ENCODE peak calls at places on chromosomes 5 and 9, in nine cellular contexts. One of them, this sample, is unnamed.

GRCh38 chr5:125059255-125060050 is 313.0 kb upstream of the ZNF608 start:
- DNase-seq in activated T-cell treated with anti-CD3 and anti-CD28 coated beads for 48 hours: no peak
- DNase-seq in type B pancreatic cell: no peak
- DNase-seq in activated CD8-positive, alpha-beta memory T cell treated with anti-CD3 and anti-CD28 coated beads, Interleukin-2, amount 50 U/mL, for 48 hours: no peak
- DNase-seq in stimulated activated CD4-positive, alpha-beta T cell treated with anti-CD3 and anti-CD28 coated beads, Interleukin-2, amount 100 ng/mL, for 48 hours: no peak
- DNase-seq in RWPE1: no peak
- DNase-seq in astrocyte of the spinal cord: peak; percentile 86
- DNase-seq in NCI-H748 treated with DMSO at 0.1 percent for 48 hours: peak; percentile 71
- DNase-seq in fibroblast of the conjunctiva: no peak
- DNase-seq in this sample: no peak

GRCh38 chr5:149128023-149128875 is 13.0 kb upstream of the ABLIM3 start:
- DNase-seq in activated T-cell treated with anti-CD3 and anti-CD28 coated beads for 48 hours: no peak
- DNase-seq in type B pancreatic cell: no peak
- DNase-seq in activated CD8-positive, alpha-beta memory T cell treated with anti-CD3 and anti-CD28 coated beads, Interleukin-2, amount 50 U/mL, for 48 hours: no peak
- DNase-seq in stimulated activated CD4-positive, alpha-beta T cell treated with anti-CD3 and anti-CD28 coated beads, Interleukin-2, amount 100 ng/mL, for 48 hours: no peak
- DNase-seq in RWPE1: peak; percentile 67
- DNase-seq in astrocyte of the spinal cord: no peak
- DNase-seq in NCI-H748 treated with DMSO at 0.1 percent for 48 hours: no peak
- DNase-seq in fibroblast of the conjunctiva: no peak
- DNase-seq in this sample: no peak

GRCh38 chr9:123401879-123402513 is 46.0 kb downstream of the CRB2 start:
- DNase-seq in activated T-cell treated with anti-CD3 and anti-CD28 coated beads for 48 hours: peak; percentile 6
- DNase-seq in type B pancreatic cell: no peak
- DNase-seq in activated CD8-positive, alpha-beta memory T cell treated with anti-CD3 and anti-CD28 coated beads, Interleukin-2, amount 50 U/mL, for 48 hours: no peak
- DNase-seq in stimulated activated CD4-positive, alpha-beta T cell treated with anti-CD3 and anti-CD28 coated beads, Interleukin-2, amount 100 ng/mL, for 48 hours: no peak
- DNase-seq in RWPE1: peak; percentile 88
- DNase-seq in astrocyte of the spinal cord: peak; percentile 54
- DNase-seq in NCI-H748 treated with DMSO at 0.1 percent for 48 hours: no peak
- DNase-seq in fibroblast of the conjunctiva: peak; percentile 34
- DNase-seq in this sample: no peak

GRCh38 chr9:87148391-87149237 is 201.3 kb upstream of the GAS1 start:
- DNase-seq in activated T-cell treated with anti-CD3 and anti-CD28 coated beads for 48 hours: no peak
- DNase-seq in type B pancreatic cell: peak; percentile 75
- DNase-seq in activated CD8-positive, alpha-beta memory T cell treated with anti-CD3 and anti-CD28 coated beads, Interleukin-2, amount 50 U/mL, for 48 hours: no peak
- DNase-seq in stimulated activated CD4-positive, alpha-beta T cell treated with anti-CD3 and anti-CD28 coated beads, Interleukin-2, amount 100 ng/mL, for 48 hours: no peak
- DNase-seq in RWPE1: peak; percentile 59
- DNase-seq in astrocyte of the spinal cord: peak; percentile 76
- DNase-seq in NCI-H748 treated with DMSO at 0.1 percent for 48 hours: peak; percentile 33
- DNase-seq in fibroblast of the conjunctiva: peak; percentile 49
- DNase-seq in this sample: no peak

GRCh38 chr9:104104407-104104806 is 10.3 kb downstream of the SMC2 start:
- DNase-seq in activated T-cell treated with anti-CD3 and anti-CD28 coated beads for 48 hours: no peak
- DNase-seq in type B pancreatic cell: no peak
- DNase-seq in activated CD8-positive, alpha-beta memory T cell treated with anti-CD3 and anti-CD28 coated beads, Interleukin-2, amount 50 U/mL, for 48 hours: no peak
- DNase-seq in stimulated activated CD4-positive, alpha-beta T cell treated with anti-CD3 and anti-CD28 coated beads, Interleukin-2, amount 100 ng/mL, for 48 hours: no peak
- DNase-seq in RWPE1: no peak
- DNase-seq in astrocyte of the spinal cord: no peak
- DNase-seq in NCI-H748 treated with DMSO at 0.1 percent for 48 hours: no peak
- DNase-seq in fibroblast of the conjunctiva: no peak
- DNase-seq in this sample: no peak

GRCh38 chr5:43973318-43973717 is 370.3 kb downstream of the NNT start:
- DNase-seq in activated T-cell treated with anti-CD3 and anti-CD28 coated beads for 48 hours: no peak
- DNase-seq in type B pancreatic cell: no peak
- DNase-seq in activated CD8-positive, alpha-beta memory T cell treated with anti-CD3 and anti-CD28 coated beads, Interleukin-2, amount 50 U/mL, for 48 hours: no peak
- DNase-seq in stimulated activated CD4-positive, alpha-beta T cell treated with anti-CD3 and anti-CD28 coated beads, Interleukin-2, amount 100 ng/mL, for 48 hours: no peak
- DNase-seq in RWPE1: no peak
- DNase-seq in astrocyte of the spinal cord: no peak
- DNase-seq in NCI-H748 treated with DMSO at 0.1 percent for 48 hours: no peak
- DNase-seq in fibroblast of the conjunctiva: peak; percentile 23
- DNase-seq in this sample: no peak

GRCh38 chr5:42949348-42950090 is 90.6 kb downstream of the ANXA2R start:
- DNase-seq in activated T-cell treated with anti-CD3 and anti-CD28 coated beads for 48 hours: peak; percentile 36
- DNase-seq in type B pancreatic cell: no peak
- DNase-seq in activated CD8-positive, alpha-beta memory T cell treated with anti-CD3 and anti-CD28 coated beads, Interleukin-2, amount 50 U/mL, for 48 hours: peak; percentile 76
- DNase-seq in stimulated activated CD4-positive, alpha-beta T cell treated with anti-CD3 and anti-CD28 coated beads, Interleukin-2, amount 100 ng/mL, for 48 hours: peak; percentile 38
- DNase-seq in RWPE1: no peak
- DNase-seq in astrocyte of the spinal cord: peak; percentile 81
- DNase-seq in NCI-H748 treated with DMSO at 0.1 percent for 48 hours: no peak
- DNase-seq in fibroblast of the conjunctiva: peak; percentile 71
- DNase-seq in this sample: no peak

GRCh38 chr5:119359737-119360413 is 4.1 kb downstream of the TNFAIP8 start:
- DNase-seq in activated T-cell treated with anti-CD3 and anti-CD28 coated beads for 48 hours: no peak
- DNase-seq in type B pancreatic cell: no peak
- DNase-seq in activated CD8-positive, alpha-beta memory T cell treated with anti-CD3 and anti-CD28 coated beads, Interleukin-2, amount 50 U/mL, for 48 hours: no peak
- DNase-seq in stimulated activated CD4-positive, alpha-beta T cell treated with anti-CD3 and anti-CD28 coated beads, Interleukin-2, amount 100 ng/mL, for 48 hours: no peak
- DNase-seq in RWPE1: no peak
- DNase-seq in astrocyte of the spinal cord: no peak
- DNase-seq in NCI-H748 treated with DMSO at 0.1 percent for 48 hours: no peak
- DNase-seq in fibroblast of the conjunctiva: no peak
- DNase-seq in this sample: no peak

GRCh38 chr9:127418037-127418471 is 6.1 kb upstream of the ZNF79 start:
- DNase-seq in activated T-cell treated with anti-CD3 and anti-CD28 coated beads for 48 hours: peak; percentile 35
- DNase-seq in type B pancreatic cell: no peak
- DNase-seq in activated CD8-positive, alpha-beta memory T cell treated with anti-CD3 and anti-CD28 coated beads, Interleukin-2, amount 50 U/mL, for 48 hours: no peak
- DNase-seq in stimulated activated CD4-positive, alpha-beta T cell treated with anti-CD3 and anti-CD28 coated beads, Interleukin-2, amount 100 ng/mL, for 48 hours: peak; percentile 25
- DNase-seq in RWPE1: no peak
- DNase-seq in astrocyte of the spinal cord: no peak
- DNase-seq in NCI-H748 treated with DMSO at 0.1 percent for 48 hours: no peak
- DNase-seq in fibroblast of the conjunctiva: no peak
- DNase-seq in this sample: no peak

GRCh38 chr5:181160-181559 is 10.1 kb upstream of the LRRC14B start:
- DNase-seq in activated T-cell treated with anti-CD3 and anti-CD28 coated beads for 48 hours: no peak
- DNase-seq in type B pancreatic cell: no peak
- DNase-seq in activated CD8-positive, alpha-beta memory T cell treated with anti-CD3 and anti-CD28 coated beads, Interleukin-2, amount 50 U/mL, for 48 hours: no peak
- DNase-seq in stimulated activated CD4-positive, alpha-beta T cell treated with anti-CD3 and anti-CD28 coated beads, Interleukin-2, amount 100 ng/mL, for 48 hours: no peak
- DNase-seq in RWPE1: no peak
- DNase-seq in astrocyte of the spinal cord: no peak
- DNase-seq in NCI-H748 treated with DMSO at 0.1 percent for 48 hours: no peak
- DNase-seq in fibroblast of the conjunctiva: no peak
- DNase-seq in this sample: no peak

GRCh38 chr9:98806394-98807069 is 938 bp upstream of the GALNT12 start:
- DNase-seq in activated T-cell treated with anti-CD3 and anti-CD28 coated beads for 48 hours: no peak
- DNase-seq in type B pancreatic cell: no peak
- DNase-seq in activated CD8-positive, alpha-beta memory T cell treated with anti-CD3 and anti-CD28 coated beads, Interleukin-2, amount 50 U/mL, for 48 hours: no peak
- DNase-seq in stimulated activated CD4-positive, alpha-beta T cell treated with anti-CD3 and anti-CD28 coated beads, Interleukin-2, amount 100 ng/mL, for 48 hours: no peak
- DNase-seq in RWPE1: no peak
- DNase-seq in astrocyte of the spinal cord: no peak
- DNase-seq in NCI-H748 treated with DMSO at 0.1 percent for 48 hours: no peak
- DNase-seq in fibroblast of the conjunctiva: no peak
- DNase-seq in this sample: no peak

GRCh38 chr5:89968870-89969472 is 440.6 kb downstream of the CETN3 start:
- DNase-seq in activated T-cell treated with anti-CD3 and anti-CD28 coated beads for 48 hours: no peak
- DNase-seq in type B pancreatic cell: no peak
- DNase-seq in activated CD8-positive, alpha-beta memory T cell treated with anti-CD3 and anti-CD28 coated beads, Interleukin-2, amount 50 U/mL, for 48 hours: no peak
- DNase-seq in stimulated activated CD4-positive, alpha-beta T cell treated with anti-CD3 and anti-CD28 coated beads, Interleukin-2, amount 100 ng/mL, for 48 hours: no peak
- DNase-seq in RWPE1: no peak
- DNase-seq in astrocyte of the spinal cord: peak; percentile 69
- DNase-seq in NCI-H748 treated with DMSO at 0.1 percent for 48 hours: no peak
- DNase-seq in fibroblast of the conjunctiva: peak; percentile 18
- DNase-seq in this sample: no peak

GRCh38 chr5:61969761-61970160 is 336.2 kb upstream of the KIF2A start:
- DNase-seq in activated T-cell treated with anti-CD3 and anti-CD28 coated beads for 48 hours: no peak
- DNase-seq in type B pancreatic cell: no peak
- DNase-seq in activated CD8-positive, alpha-beta memory T cell treated with anti-CD3 and anti-CD28 coated beads, Interleukin-2, amount 50 U/mL, for 48 hours: no peak
- DNase-seq in stimulated activated CD4-positive, alpha-beta T cell treated with anti-CD3 and anti-CD28 coated beads, Interleukin-2, amount 100 ng/mL, for 48 hours: no peak
- DNase-seq in RWPE1: no peak
- DNase-seq in astrocyte of the spinal cord: no peak
- DNase-seq in NCI-H748 treated with DMSO at 0.1 percent for 48 hours: no peak
- DNase-seq in fibroblast of the conjunctiva: no peak
- DNase-seq in this sample: no peak

GRCh38 chr5:2802693-2803365 is 51.4 kb upstream of the IRX2 start:
- DNase-seq in activated T-cell treated with anti-CD3 and anti-CD28 coated beads for 48 hours: no peak
- DNase-seq in type B pancreatic cell: no peak
- DNase-seq in activated CD8-positive, alpha-beta memory T cell treated with anti-CD3 and anti-CD28 coated beads, Interleukin-2, amount 50 U/mL, for 48 hours: no peak
- DNase-seq in stimulated activated CD4-positive, alpha-beta T cell treated with anti-CD3 and anti-CD28 coated beads, Interleukin-2, amount 100 ng/mL, for 48 hours: no peak
- DNase-seq in RWPE1: no peak
- DNase-seq in astrocyte of the spinal cord: no peak
- DNase-seq in NCI-H748 treated with DMSO at 0.1 percent for 48 hours: peak; percentile 80
- DNase-seq in fibroblast of the conjunctiva: no peak
- DNase-seq in this sample: no peak

GRCh38 chr9:87711857-87712800 is 13.8 kb upstream of the CTSL start:
- DNase-seq in activated T-cell treated with anti-CD3 and anti-CD28 coated beads for 48 hours: no peak
- DNase-seq in type B pancreatic cell: no peak
- DNase-seq in activated CD8-positive, alpha-beta memory T cell treated with anti-CD3 and anti-CD28 coated beads, Interleukin-2, amount 50 U/mL, for 48 hours: no peak
- DNase-seq in stimulated activated CD4-positive, alpha-beta T cell treated with anti-CD3 and anti-CD28 coated beads, Interleukin-2, amount 100 ng/mL, for 48 hours: no peak
- DNase-seq in RWPE1: no peak
- DNase-seq in astrocyte of the spinal cord: peak; percentile 29
- DNase-seq in NCI-H748 treated with DMSO at 0.1 percent for 48 hours: no peak
- DNase-seq in fibroblast of the conjunctiva: peak; percentile 38
- DNase-seq in this sample: no peak

GRCh38 chr9:108722396-108722795 is 133.4 kb downstream of the ACTL7B start:
- DNase-seq in activated T-cell treated with anti-CD3 and anti-CD28 coated beads for 48 hours: no peak
- DNase-seq in type B pancreatic cell: no peak
- DNase-seq in activated CD8-positive, alpha-beta memory T cell treated with anti-CD3 and anti-CD28 coated beads, Interleukin-2, amount 50 U/mL, for 48 hours: no peak
- DNase-seq in stimulated activated CD4-positive, alpha-beta T cell treated with anti-CD3 and anti-CD28 coated beads, Interleukin-2, amount 100 ng/mL, for 48 hours: no peak
- DNase-seq in RWPE1: no peak
- DNase-seq in astrocyte of the spinal cord: no peak
- DNase-seq in NCI-H748 treated with DMSO at 0.1 percent for 48 hours: no peak
- DNase-seq in fibroblast of the conjunctiva: peak; percentile 67
- DNase-seq in this sample: no peak

GRCh38 chr5:76389513-76390154 is 13.5 kb upstream of the IQGAP2 start:
- DNase-seq in activated T-cell treated with anti-CD3 and anti-CD28 coated beads for 48 hours: no peak
- DNase-seq in type B pancreatic cell: no peak
- DNase-seq in activated CD8-positive, alpha-beta memory T cell treated with anti-CD3 and anti-CD28 coated beads, Interleukin-2, amount 50 U/mL, for 48 hours: no peak
- DNase-seq in stimulated activated CD4-positive, alpha-beta T cell treated with anti-CD3 and anti-CD28 coated beads, Interleukin-2, amount 100 ng/mL, for 48 hours: no peak
- DNase-seq in RWPE1: no peak
- DNase-seq in astrocyte of the spinal cord: peak; percentile 24
- DNase-seq in NCI-H748 treated with DMSO at 0.1 percent for 48 hours: no peak
- DNase-seq in fibroblast of the conjunctiva: no peak
- DNase-seq in this sample: no peak